ENCODE peak calls at places on chromosomes 4 and X, in ten cellular contexts. I, S, C, Q, E, J, N, O, B and F are unnamed samples.

GRCh38 chr4:4461850-4462249 is 74.9 kb downstream of the NSG1 start:
- DNase-seq in I (no peak), S (no peak), C (no peak), Q (no peak), E (no peak), J (no peak), N (no peak), O (peak), B (peak), F (no peak)

GRCh38 chr4:158810487-158811215 is 41.8 kb downstream of the FNIP2 start:
- DNase-seq in I (peak), S (peak), C (peak), Q (peak), E (peak), J (no peak), N (peak), O (peak), B (peak), F (peak)

GRCh38 chr4:76156635-76157034 is 8.4 kb upstream of the NUP54 start:
- DNase-seq in I (no peak), S (no peak), C (no peak), Q (peak), E (peak), J (no peak), N (peak), O (no peak), B (no peak), F (no peak)

GRCh38 chr4:168124008-168124641 is 31.8 kb downstream of the ANXA10 start:
- DNase-seq in I (peak), S (no peak), C (no peak), Q (peak), E (no peak), J (no peak), N (peak), O (no peak), B (no peak), F (no peak)

GRCh38 chr4:138239496-138239895 is 2.7 kb downstream of the SLC7A11 start:
- DNase-seq in I (no peak), S (no peak), C (no peak), Q (no peak), E (no peak), J (no peak), N (no peak), O (no peak), B (no peak), F (no peak)

GRCh38 chrX:41737065-41737464 is 13.1 kb downstream of the GPR82 start:
- DNase-seq in I (no peak), S (no peak), C (no peak), Q (no peak), E (no peak), J (peak), N (no peak), O (no peak), B (no peak), F (no peak)

GRCh38 chr4:40662962-40663604 is 33.4 kb upstream of the RBM47 start:
- DNase-seq in I (peak), S (no peak), C (no peak), Q (peak), E (peak), J (no peak), N (peak), O (no peak), B (no peak), F (no peak)

GRCh38 chrX:110418220-110418856 is 59.7 kb downstream of the RTL9 start:
- DNase-seq in I (peak), S (no peak), C (peak), Q (peak), E (peak), J (no peak), N (peak), O (no peak), B (no peak), F (peak)

GRCh38 chrX:10832103-10832502 is 211.7 kb upstream of the MID1 start:
- DNase-seq in I (no peak), S (no peak), C (no peak), Q (peak), E (no peak), J (no peak), N (no peak), O (no peak), B (no peak), F (no peak)

GRCh38 chrX:10900585-10901289 is 210.4 kb upstream of the HCCS start:
- DNase-seq in I (peak), S (no peak), C (no peak), Q (peak), E (peak), J (no peak), N (peak), O (no peak), B (no peak), F (no peak)

DNA sequence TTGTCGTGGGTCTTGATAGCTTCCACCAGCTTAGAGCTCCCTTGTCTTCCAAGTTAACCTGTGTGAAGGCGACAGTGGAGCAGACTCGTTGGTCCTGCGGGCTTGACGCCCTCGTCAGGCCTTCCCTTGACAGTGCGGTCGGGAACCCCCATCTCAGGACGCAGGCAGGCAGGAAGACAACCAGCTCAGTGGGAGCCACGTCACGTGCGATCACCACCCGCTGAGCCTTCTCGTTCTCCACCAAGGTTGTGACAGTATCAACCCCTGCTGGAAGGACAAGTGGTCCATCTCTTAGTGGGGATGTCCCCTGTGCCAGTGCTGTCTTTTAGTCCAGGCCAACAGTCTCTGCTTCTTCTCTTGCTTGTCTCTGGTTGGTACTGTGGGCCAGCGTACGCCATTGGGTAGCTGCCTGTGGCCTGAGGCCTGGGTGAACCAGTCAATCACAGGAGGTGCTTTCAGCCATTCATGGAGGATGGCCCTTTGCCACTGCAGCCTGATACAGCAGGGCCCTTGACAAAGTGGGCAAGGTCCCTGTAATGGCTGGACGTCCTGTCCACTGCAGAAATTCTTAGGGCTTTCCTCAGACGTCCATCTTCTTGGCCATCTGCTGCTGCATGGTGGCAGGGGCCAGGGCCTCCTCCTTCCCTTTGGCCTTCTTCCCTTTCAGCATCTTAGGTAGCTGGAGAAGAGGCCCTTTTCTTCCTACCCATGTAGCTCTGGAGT is 31.4 kb downstream of the RGS12 start:
- DNase-seq in I (no peak), S (peak), C (no peak), Q (no peak), E (no peak), J (no peak), N (no peak), O (no peak), B (no peak), F (no peak)
- H3K27ac ChIP-seq in I (no peak), S (no peak), C (no peak), Q (no peak), E (no peak), J (no peak), N (no peak), O (no peak), B (no peak), F (no peak)

GRCh38 chr4:18020145-18020670 is 1.3 kb downstream of the LCORL start:
- DNase-seq in I (no peak), S (no peak), C (no peak), Q (peak), E (peak), J (peak), N (peak), O (peak), B (no peak), F (no peak)
- H3K27ac ChIP-seq in I (peak), S (no peak), C (peak), Q (peak), E (peak), J (peak), N (peak), O (peak), B (peak), F (no peak)

GRCh38 chr4:6282247-6282646 is 12.6 kb downstream of the WFS1 start:
- DNase-seq in I (no peak), S (no peak), C (no peak), Q (peak), E (peak), J (no peak), N (peak), O (no peak), B (no peak), F (peak)
- H3K27ac ChIP-seq in I (no peak), S (peak), C (peak), Q (no peak), E (no peak), J (no peak), N (no peak), O (no peak), B (no peak), F (peak)

DNA sequence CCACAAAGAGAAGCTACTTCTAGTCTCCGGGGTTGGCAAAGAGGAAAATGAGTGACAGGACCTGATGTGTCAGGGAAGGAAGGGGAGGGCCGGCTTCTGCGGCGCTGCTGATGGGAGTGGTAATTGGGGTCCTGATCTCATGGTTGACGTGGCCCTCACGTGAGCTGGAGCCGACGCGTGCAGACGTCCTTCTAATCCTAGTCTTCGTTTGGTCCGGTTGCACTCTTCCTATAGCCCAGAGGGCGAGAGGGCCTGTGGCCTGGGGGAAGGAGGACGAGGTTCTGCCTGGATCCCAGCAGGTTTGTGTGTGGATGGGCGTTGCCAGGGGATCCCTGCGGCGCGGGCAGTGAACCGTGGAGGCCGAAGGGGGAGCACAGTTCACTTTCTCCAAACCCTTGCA is at the start of gene ARMCX1:
- DNase-seq in I (peak), S (peak), C (peak), Q (peak), E (peak), J (no peak), N (peak), O (peak), B (peak), F (peak)
- H3K27ac ChIP-seq in I (peak), S (peak), C (peak), Q (peak), E (peak), J (no peak), N (peak), O (peak), B (peak), F (peak)

GRCh38 chrX:106612403-106612789 is 618 bp downstream of the RADX start:
- DNase-seq in I (no peak), S (no peak), C (no peak), Q (peak), E (no peak), J (no peak), N (no peak), O (no peak), B (no peak), F (no peak)
- H3K27ac ChIP-seq in I (no peak), S (no peak), C (no peak), Q (no peak), E (no peak), J (peak), N (no peak), O (peak), B (no peak), F (no peak)